ENCODE peak calls at places on chromosome 18, in four cellular contexts. W is GM04504, T is neural progenitor cell, B is GM12864. P is an unnamed sample.

GRCh38 chr18:13617826-13618515 is 108.4 kb downstream of the FAM210A start:
- DNase-seq in W (no peak), T (no peak), B (no peak), P (no peak)

GRCh38 chr18:44465337-44465736 is 215.4 kb upstream of the SETBP1 start:
- DNase-seq in W (peak), T (no peak), B (no peak), P (peak)

GRCh38 chr18:54981076-54981475 is 21.8 kb upstream of the CCDC68 start:
- DNase-seq in W (no peak), T (no peak), B (no peak), P (no peak)

GRCh38 chr18:30622104-30622503 is 420.4 kb downstream of the DSC3 start:
- DNase-seq in W (no peak), T (no peak), B (no peak), P (no peak)

GRCh38 chr18:55663891-55664290 is 75.9 kb upstream of the TCF4 start:
- DNase-seq in W (no peak), T (no peak), B (no peak), P (no peak)

GRCh38 chr18:11119962-11120361 is 29.4 kb downstream of the PIEZO2 start:
- DNase-seq in W (peak), T (no peak), B (no peak), P (no peak)

GRCh38 chr18:78671551-78671950 is 308.1 kb upstream of the SALL3 start:
- DNase-seq in W (no peak), T (no peak), B (no peak), P (no peak)

GRCh38 chr18:10465157-10465990 is 10.9 kb downstream of the APCDD1 start:
- DNase-seq in W (no peak), T (no peak), B (no peak), P (no peak)

GRCh38 chr18:49849331-49850217 is 36.2 kb upstream of the ACAA2 start:
- DNase-seq in W (peak), T (peak), B (no peak), P (peak)

GRCh38 chr18:9803698-9804516 is 81.9 kb upstream of the TXNDC2 start:
- DNase-seq in W (no peak), T (peak), B (no peak), P (no peak)

GRCh38 chr18:11149441-11150270 is at the start of gene PIEZO2:
- DNase-seq in W (peak), T (peak), B (peak), P (no peak)

GRCh38 chr18:11850821-11851155 is 425 bp upstream of the CHMP1B start:
- DNase-seq in W (peak), T (no peak), B (no peak), P (peak)

GRCh38 chr18:38198956-38199355 is 633.4 kb upstream of the CELF4 start:
- DNase-seq in W (no peak), T (no peak), B (no peak), P (no peak)

GRCh38 chr18:12048827-12049175 is 44.8 kb upstream of the ANKRD62 start:
- DNase-seq in W (no peak), T (no peak), B (no peak), P (no peak)

GRCh38 chr18:9609190-9609589 is 5.2 kb downstream of the PPP4R1 start:
- DNase-seq in W (no peak), T (no peak), B (no peak), P (no peak)

GRCh38 chr18:46050268-46050667 is 21.8 kb downstream of the PSTPIP2 start:
- DNase-seq in W (no peak), T (no peak), B (no peak), P (no peak)

GRCh38 chr18:6948656-6949055 is 168.9 kb downstream of the LAMA1 start:
- DNase-seq in W (no peak), T (no peak), B (no peak), P (no peak)

GRCh38 chr18:2223394-2223793 is 347.9 kb downstream of the METTL4 start:
- DNase-seq in W (no peak), T (peak), B (no peak), P (no peak)

GRCh38 chr18:44887227-44887631 is 206.5 kb downstream of the SETBP1 start:
- DNase-seq in W (peak), T (no peak), B (peak), P (peak)

GRCh38 chr18:74184875-74185274 is 36.6 kb downstream of the TIMM21 start:
- DNase-seq in W (no peak), T (no peak), B (no peak), P (no peak)

GRCh38 chr18:32956591-32957310 is 183.9 kb upstream of the KLHL14 start:
- DNase-seq in W (no peak), T (peak), B (no peak), P (peak)

GRCh38 chr18:2222270-2223185 is 348.8 kb downstream of the METTL4 start:
- DNase-seq in W (no peak), T (no peak), B (no peak), P (no peak)

GRCh38 chr18:61556862-61557261 is 223.6 kb downstream of the CDH20 start:
- DNase-seq in W (no peak), T (no peak), B (no peak), P (no peak)

GRCh38 chr18:78922856-78923255 is 56.8 kb upstream of the SALL3 start:
- DNase-seq in W (no peak), T (no peak), B (no peak), P (no peak)

GRCh38 chr18:28176933-28177827 is at the start of gene CDH2:
- DNase-seq in W (peak), T (peak), B (no peak), P (peak)

GRCh38 chr18:76528477-76529432 is 33.7 kb upstream of the ZNF516 start:
- DNase-seq in W (peak), T (peak), B (no peak), P (peak)

GRCh38 chr18:10045296-10045891 is 131.6 kb downstream of the VAPA start:
- DNase-seq in W (no peak), T (no peak), B (no peak), P (no peak)

P was measured in skeletal muscle cell.